ENCODE peak calls at places on chromosomes 2 and 18, in four cellular contexts. U, C, O and J are unnamed samples.

GRCh38 chr2:49858657-49859056 is 704.3 kb upstream of the FSHR start:
- DNase-seq in C (no peak), U (no peak), O (no peak), J (no peak)

GRCh38 chr2:231939022-231939421 is 12.8 kb upstream of the NPPC start:
- DNase-seq in C (no peak), O (no peak), U (no peak), J (no peak)

GRCh38 chr2:237475704-237476107 is 11.3 kb upstream of the MLPH start:
- DNase-seq in C (peak), U (peak), O (no peak), J (no peak)

GRCh38 chr2:14720319-14720718 is 87.8 kb downstream of the LRATD1 start:
- DNase-seq in C (no peak), U (peak), O (no peak), J (no peak)

GRCh38 chr18:21632393-21632792 is 20.3 kb downstream of the SNRPD1 start:
- DNase-seq in U (no peak), O (no peak), C (no peak), J (no peak)

GRCh38 chr2:54728669-54729120 is 5.2 kb downstream of the EML6 start:
- DNase-seq in C (peak), U (peak), O (no peak), J (peak)

GRCh38 chr2:226652983-226653765 is 146.4 kb downstream of the IRS1 start:
- DNase-seq in C (no peak), U (peak), O (no peak), J (no peak)

GRCh38 chr2:106885326-106885725 is 641 bp downstream of the ST6GAL2 start:
- DNase-seq in C (no peak), U (peak), O (no peak), J (no peak)

GRCh38 chr18:76351961-76352581 is 143.0 kb downstream of the ZNF516 start:
- DNase-seq in C (peak), O (no peak), U (peak), J (peak)

GRCh38 chr2:108315408-108316193 is 26.9 kb downstream of the SULT1C2 start:
- DNase-seq in O (no peak), C (peak), U (no peak), J (no peak)

GRCh38 chr2:128452536-128453530 is 134.2 kb upstream of the HS6ST1 start:
- DNase-seq in U (no peak), C (no peak), O (no peak), J (no peak)

GRCh38 chr2:238695538-238695937 is 152.3 kb upstream of the TWIST2 start:
- DNase-seq in U (no peak), O (no peak), C (no peak), J (no peak)

GRCh38 chr18:58044370-58045264 is 591 bp downstream of the NEDD4L start:
- DNase-seq in C (peak), O (no peak), U (peak), J (no peak)

GRCh38 chr18:40624959-40625358 is 1330.1 kb upstream of the PIK3C3 start:
- DNase-seq in C (no peak), U (no peak), O (no peak), J (no peak)

GRCh38 chr2:101330253-101330921 is 21.9 kb upstream of the RNF149 start:
- DNase-seq in C (peak), O (no peak), U (peak), J (no peak)

GRCh38 chr2:231714639-231715498 is 6.5 kb downstream of the PTMA start:
- DNase-seq in U (peak), C (peak), O (peak), J (no peak)

GRCh38 chr2:2919574-2920365 is 457.8 kb downstream of the EIPR1 start:
- DNase-seq in C (no peak), O (no peak), U (no peak), J (no peak)

GRCh38 chr2:65612654-65613053 is 180.3 kb upstream of the SPRED2 start:
- DNase-seq in U (no peak), C (no peak), O (no peak), J (no peak)

GRCh38 chr18:79786781-79787526 is 10.8 kb upstream of the KCNG2 start:
- DNase-seq in C (no peak), O (no peak), U (no peak), J (peak)

GRCh38 chr18:2410688-2411087 is 160.6 kb downstream of the METTL4 start:
- DNase-seq in O (no peak), C (no peak), U (peak), J (no peak)

GRCh38 chr2:239444626-239445625 is 44.1 kb upstream of the HDAC4 start:
- DNase-seq in C (no peak), U (no peak), O (no peak), J (peak)

GRCh38 chr2:10266133-10266620 is 36.5 kb upstream of the HPCAL1 start:
- DNase-seq in U (peak), C (no peak), O (no peak), J (no peak)

GRCh38 chr2:111663471-111663951 is 220.5 kb downstream of the ANAPC1 start:
- DNase-seq in O (no peak), U (peak), C (no peak), J (no peak)

GRCh38 chr2:149456285-149456684 is 125.9 kb downstream of the LYPD6 start:
- DNase-seq in O (no peak), C (no peak), U (no peak), J (no peak)

GRCh38 chr2:152814475-152815030 is 96.1 kb downstream of the ARL6IP6 start:
- DNase-seq in U (no peak), O (no peak), C (peak), J (no peak)

GRCh38 chr2:168555283-168555682 is 99.2 kb downstream of the CERS6 start:
- DNase-seq in U (no peak), C (no peak), O (no peak), J (no peak)

GRCh38 chr2:203869610-203870042 is 2.1 kb downstream of the CTLA4 start:
- DNase-seq in O (peak), C (no peak), U (no peak), J (no peak)

GRCh38 chr2:86016581-86016980 is 89.1 kb downstream of the POLR1A start:
- DNase-seq in O (no peak), C (no peak), U (no peak), J (no peak)